ENCODE peak calls at places on chromosomes 13 and 19, in nine cellular contexts. Y, R, D, Q, P, B, S, J and X are unnamed samples.

GRCh38 chr13:59531571-59532091 is 632.1 kb downstream of the DIAPH3 start:
- DNase-seq in J (peak), S (peak), Y (no peak), D (peak), B (peak), P (peak), R (peak), Q (peak), X (peak)

GRCh38 chr13:71290963-71291937 is 575.8 kb downstream of the DACH1 start:
- DNase-seq in B (no peak), Y (no peak), S (no peak), D (peak), R (no peak), P (peak), Q (peak), J (peak), X (no peak)

GRCh38 chr19:20661150-20661819 is at the start of gene ZNF626:
- DNase-seq in B (peak), Q (peak), P (peak), S (peak), R (peak), Y (peak), D (peak), J (peak), X (peak)

GRCh38 chr19:36819130-36819630 is 19.0 kb downstream of the ZNF790 start:
- DNase-seq in Q (peak), Y (no peak), J (no peak), R (no peak), S (no peak), D (no peak), B (no peak), P (no peak), X (no peak)

GRCh38 chr13:22357132-22357531 is 686.3 kb downstream of the FGF9 start:
- DNase-seq in D (no peak), Y (no peak), J (peak), Q (peak), B (no peak), S (no peak), R (no peak), P (no peak), X (no peak)

GRCh38 chr19:43611788-43612187 is at the start of gene SRRM5:
- DNase-seq in Y (no peak), J (no peak), Q (no peak), D (no peak), S (no peak), R (no peak), P (no peak), B (no peak), X (no peak)

GRCh38 chr13:40784540-40784939 is 4.9 kb upstream of the SLC25A15 start:
- DNase-seq in Q (no peak), Y (no peak), D (no peak), R (no peak), J (no peak), B (no peak), S (no peak), P (no peak), X (no peak)

GRCh38 chr13:40974460-40975407 is 44.4 kb downstream of the ELF1 start:
- DNase-seq in R (no peak), B (no peak), S (peak), J (peak), D (peak), Y (no peak), Q (peak), P (peak), X (no peak)

GRCh38 chr13:53126803-53127202 is 98.2 kb downstream of the OLFM4 start:
- DNase-seq in Q (no peak), R (peak), J (no peak), S (no peak), P (peak), D (no peak), Y (no peak), B (peak), X (no peak)

GRCh38 chr13:100767192-100767591 is 92.6 kb upstream of the TMTC4 start:
- DNase-seq in J (no peak), B (no peak), D (no peak), Y (no peak), R (no peak), Q (no peak), S (no peak), P (no peak), X (no peak)

GRCh38 chr19:7676376-7676775 is 514 bp upstream of the MCEMP1 start:
- DNase-seq in Y (no peak), B (no peak), J (no peak), R (no peak), P (peak), Q (no peak), D (no peak), S (no peak), X (no peak)

GRCh38 chr13:113901642-113902041 is 37.8 kb upstream of the GAS6 start:
- DNase-seq in J (no peak), Q (no peak), P (peak), B (no peak), D (no peak), Y (no peak), S (no peak), R (no peak), X (no peak)

GRCh38 chr19:16324064-16324383 is 602 bp upstream of the KLF2 start:
- DNase-seq in P (no peak), D (no peak), S (no peak), B (no peak), Q (no peak), R (no peak), J (no peak), Y (no peak), X (no peak)
- H3K4me3 ChIP-seq in P (peak), D (peak), S (peak), B (peak), Q (no peak), R (peak), J (peak), Y (peak), X (peak)

GRCh38 chr19:23440791-23441190 is 45.5 kb upstream of the ZNF91 start:
- DNase-seq in B (no peak), S (no peak), R (no peak), J (no peak), D (no peak), P (no peak), Q (no peak), Y (peak), X (no peak)

GRCh38 chr19:23439623-23440022 is 44.4 kb upstream of the ZNF91 start:
- DNase-seq in S (no peak), D (no peak), R (no peak), B (no peak), Y (no peak), J (no peak), P (no peak), Q (no peak), X (no peak)

GRCh38 chr19:23437901-23438300 is 42.6 kb upstream of the ZNF91 start:
- DNase-seq in J (no peak), R (no peak), Y (no peak), P (no peak), Q (no peak), D (no peak), S (no peak), B (no peak), X (no peak)

GRCh38 chr19:23436944-23437343 is 41.7 kb upstream of the ZNF91 start:
- DNase-seq in Y (no peak), D (no peak), P (no peak), S (no peak), Q (no peak), J (no peak), B (no peak), R (no peak), X (no peak)

DNA sequence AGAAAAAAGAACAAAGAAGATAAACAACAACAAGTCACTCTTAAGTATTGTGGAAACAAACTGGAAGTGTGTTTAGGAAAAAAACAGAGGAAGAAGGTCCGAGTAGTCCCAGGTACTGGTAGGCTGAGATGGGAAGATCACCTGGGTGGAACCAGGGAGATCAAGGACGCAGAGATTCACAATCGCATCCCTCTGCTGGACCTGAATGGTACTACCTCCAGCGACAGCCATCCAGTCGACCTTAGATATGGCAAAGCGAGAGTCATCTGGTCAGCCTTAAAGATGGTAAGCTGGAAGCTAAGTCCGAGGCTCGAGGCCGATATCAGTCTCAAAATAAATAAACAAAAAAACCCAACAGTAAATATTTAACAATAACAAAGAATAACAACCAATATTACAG is 44.9 kb upstream of the ZNF91 start:
- DNase-seq in P (no peak), B (no peak), S (no peak), J (no peak), Q (no peak), D (no peak), R (no peak), Y (peak), X (no peak)
- TF ChIP-seq CTCF in P (no peak), B (no peak), S (no peak), J (peak), Q (peak), D (peak), R (no peak), Y (no peak), X (peak)

GRCh38 chr19:4016486-4016885 is 8.9 kb downstream of the PIAS4 start:
- DNase-seq in Q (no peak), Y (no peak), S (no peak), D (no peak), R (no peak), J (no peak), B (no peak), P (no peak), X (no peak)
- H3K4me3 ChIP-seq in Q (no peak), Y (no peak), S (no peak), D (no peak), R (no peak), J (no peak), B (peak), P (no peak), X (no peak)

GRCh38 chr13:51283361-51283760 is 56.1 kb upstream of the SERPINE3 start:
- DNase-seq in B (no peak), R (no peak), Q (no peak), S (no peak), P (no peak), Y (no peak), D (no peak), J (no peak), X (no peak)

GRCh38 chr13:51286135-51287002 is 53.1 kb upstream of the SERPINE3 start:
- DNase-seq in Q (peak), Y (peak), R (no peak), S (peak), D (peak), J (peak), B (peak), P (peak), X (no peak)

GRCh38 chr13:51287758-51288157 is 51.7 kb upstream of the SERPINE3 start:
- DNase-seq in Y (no peak), R (no peak), P (no peak), Q (no peak), S (no peak), D (no peak), B (no peak), J (no peak), X (no peak)

GRCh38 chr13:51282322-51282721 is 57.2 kb upstream of the SERPINE3 start:
- DNase-seq in B (peak), D (no peak), J (no peak), S (no peak), Q (no peak), Y (no peak), P (no peak), R (no peak), X (no peak)

DNA sequence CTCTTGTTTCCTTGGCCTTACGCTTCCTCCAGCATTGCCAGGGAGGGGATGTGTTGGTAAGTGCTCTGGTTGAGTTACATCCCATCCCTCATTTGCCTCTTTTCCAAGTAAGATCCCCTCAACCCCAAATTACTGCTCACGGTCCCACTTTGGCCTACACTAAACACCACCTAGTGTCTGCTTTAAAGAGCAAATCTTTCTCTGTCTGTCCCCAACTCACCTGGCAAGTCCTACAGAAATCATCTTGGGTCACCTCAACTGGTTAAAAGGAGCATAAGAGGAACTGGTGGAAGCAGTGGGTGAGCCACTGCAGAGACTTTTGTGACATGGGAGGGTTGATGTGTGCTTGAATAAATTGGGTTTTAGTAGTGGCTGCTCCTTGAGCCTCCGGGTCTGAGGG is 55.2 kb upstream of the SERPINE3 start:
- DNase-seq in Q (no peak), Y (no peak), J (no peak), S (no peak), P (no peak), D (no peak), B (no peak), R (no peak), X (no peak)
- TF ChIP-seq CTCF in Q (no peak), Y (no peak), J (no peak), S (no peak), P (no peak), D (peak), B (no peak), R (no peak), X (no peak)

GRCh38 chr13:97224544-97225324 is 2.6 kb downstream of the MBNL2 start:
- DNase-seq in Y (no peak), D (peak), J (peak), S (peak), P (no peak), Q (peak), B (no peak), R (no peak), X (peak)
- H3K4me3 ChIP-seq in Y (peak), D (peak), J (peak), S (peak), P (peak), Q (peak), B (peak), R (peak), X (peak)

GRCh38 chr13:35961461-35962220 is 169.5 kb downstream of the DCLK1 start:
- DNase-seq in Y (no peak), J (no peak), B (no peak), D (no peak), Q (no peak), R (no peak), S (no peak), P (no peak), X (no peak)
- TF ChIP-seq CTCF in Y (peak), J (no peak), B (peak), D (no peak), Q (peak), R (no peak), S (peak), P (no peak), X (peak)

GRCh38 chr19:34926685-34927375 is at the start of gene ZNF30:
- DNase-seq in P (peak), B (peak), D (peak), Q (peak), J (peak), R (peak), S (peak), Y (peak), X (peak)

GRCh38 chr19:34925278-34925855 is 1.3 kb upstream of the ZNF30 start:
- DNase-seq in B (no peak), J (no peak), R (no peak), Q (no peak), P (no peak), D (no peak), S (peak), Y (no peak), X (no peak)

DNA sequence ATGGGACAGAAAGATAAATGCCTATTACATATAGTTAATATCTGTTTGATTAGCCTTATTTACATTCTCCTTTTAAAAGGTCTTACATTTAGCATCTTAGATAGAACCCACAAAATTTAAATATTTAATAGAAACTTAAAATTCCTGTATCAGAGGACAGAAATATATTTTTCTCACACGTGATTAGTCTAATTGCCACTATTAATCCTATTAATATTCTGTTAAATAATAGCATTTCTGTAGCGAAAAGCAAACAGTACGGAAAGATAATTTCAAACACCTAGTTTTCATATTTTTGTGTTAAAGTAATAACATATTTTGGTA is 380 bp upstream of the ZNF30 start:
- DNase-seq in S (no peak), B (no peak), D (no peak), Q (no peak), R (no peak), P (no peak), J (no peak), Y (no peak), X (no peak)
- H3K4me3 ChIP-seq in S (no peak), B (peak), D (no peak), Q (no peak), R (peak), P (peak), J (peak), Y (peak), X (no peak)